ENCODE peak calls at places on chromosomes 11 and 22, in four cellular contexts. One of them, this sample, is unnamed.

GRCh38 chr22:49067504-49067903 is 760.2 kb downstream of the BRD1 start:
- DNase-seq in spleen: no peak
- DNase-seq in transverse colon: no peak
- DNase-seq in breast epithelium: no peak
- DNase-seq in this sample: no peak

GRCh38 chr11:95230054-95231034 is 658 bp downstream of the SESN3 start:
- DNase-seq in transverse colon: peak
- DNase-seq in spleen: no peak
- DNase-seq in breast epithelium: peak
- DNase-seq in this sample: no peak

GRCh38 chr11:110003426-110003825 is 89.8 kb upstream of the ZC3H12C start:
- DNase-seq in transverse colon: peak
- DNase-seq in spleen: no peak
- DNase-seq in breast epithelium: no peak
- DNase-seq in this sample: no peak

GRCh38 chr11:123494195-123495050 is 64.4 kb downstream of the GRAMD1B start:
- DNase-seq in transverse colon: no peak
- DNase-seq in spleen: no peak
- DNase-seq in breast epithelium: no peak
- DNase-seq in this sample: no peak

GRCh38 chr11:28673687-28674431 is 565.7 kb downstream of the METTL15 start:
- DNase-seq in breast epithelium: no peak
- DNase-seq in spleen: no peak
- DNase-seq in transverse colon: no peak
- DNase-seq in this sample: no peak

GRCh38 chr11:78188809-78189724 is at the start of gene USP35:
- DNase-seq in transverse colon: no peak
- DNase-seq in spleen: peak
- DNase-seq in breast epithelium: no peak
- DNase-seq in this sample: no peak

GRCh38 chr22:49705216-49705600 is 122.5 kb downstream of the BRD1 start:
- DNase-seq in spleen: no peak
- DNase-seq in breast epithelium: no peak
- DNase-seq in transverse colon: no peak
- DNase-seq in this sample: no peak

GRCh38 chr11:1350086-1350725 is 39.5 kb upstream of the BRSK2 start:
- DNase-seq in transverse colon: no peak
- DNase-seq in spleen: peak
- DNase-seq in breast epithelium: no peak
- DNase-seq in this sample: no peak

GRCh38 chr11:10304495-10305261 is at the start of gene ADM:
- DNase-seq in transverse colon: peak
- DNase-seq in breast epithelium: peak
- DNase-seq in spleen: peak
- DNase-seq in this sample: no peak

GRCh38 chr11:119029340-119030028 is 1.2 kb downstream of the SLC37A4 start:
- DNase-seq in breast epithelium: no peak
- DNase-seq in transverse colon: peak
- DNase-seq in spleen: peak
- DNase-seq in this sample: no peak

GRCh38 chr11:100584201-100584600 is 102.9 kb upstream of the ARHGAP42 start:
- DNase-seq in transverse colon: no peak
- DNase-seq in breast epithelium: no peak
- DNase-seq in spleen: no peak
- DNase-seq in this sample: no peak

GRCh38 chr11:73141031-73141308 is 1.1 kb downstream of the FCHSD2 start:
- DNase-seq in transverse colon: no peak
- DNase-seq in spleen: peak
- DNase-seq in breast epithelium: no peak
- DNase-seq in this sample: no peak

GRCh38 chr11:65473275-65473860 is 25.5 kb upstream of the MALAT1 start:
- DNase-seq in transverse colon: no peak
- DNase-seq in breast epithelium: no peak
- DNase-seq in spleen: no peak
- DNase-seq in this sample: no peak

GRCh38 chr22:44431256-44431655 is 66.8 kb downstream of the RTL6 start:
- DNase-seq in spleen: peak
- DNase-seq in transverse colon: no peak
- DNase-seq in breast epithelium: no peak
- DNase-seq in this sample: no peak

GRCh38 chr11:121591405-121592033 is 138.8 kb upstream of the SORL1-AS1 start:
- DNase-seq in spleen: no peak
- DNase-seq in transverse colon: peak
- DNase-seq in breast epithelium: peak
- DNase-seq in this sample: no peak

GRCh38 chr11:118609380-118610219 is 2.2 kb downstream of the PHLDB1 start:
- DNase-seq in breast epithelium: no peak
- DNase-seq in transverse colon: no peak
- DNase-seq in spleen: peak
- DNase-seq in this sample: no peak

GRCh38 chr22:41834005-41834975 is 1.4 kb downstream of the SREBF2 start:
- DNase-seq in breast epithelium: no peak
- DNase-seq in transverse colon: no peak
- DNase-seq in spleen: no peak
- DNase-seq in this sample: no peak

GRCh38 chr11:10900686-10901415 is 43.0 kb upstream of the ZBED5 start:
- DNase-seq in transverse colon: no peak
- DNase-seq in breast epithelium: no peak
- DNase-seq in spleen: no peak
- DNase-seq in this sample: no peak

GRCh38 chr11:68436162-68436888 is 24.2 kb upstream of the PPP6R3 start:
- DNase-seq in spleen: no peak
- DNase-seq in transverse colon: no peak
- DNase-seq in breast epithelium: no peak
- DNase-seq in this sample: no peak

GRCh38 chr22:46376908-46377565 is 41.5 kb downstream of the TRMU start:
- DNase-seq in transverse colon: no peak
- DNase-seq in breast epithelium: no peak
- DNase-seq in spleen: no peak
- DNase-seq in this sample: no peak
- TF ChIP-seq POLR2AphosphoS5 in transverse colon: no peak
- TF ChIP-seq POLR2AphosphoS5 in breast epithelium: no peak
- TF ChIP-seq POLR2AphosphoS5 in spleen: no peak
- TF ChIP-seq POLR2AphosphoS5 in this sample: no peak

GRCh38 chr22:39231197-39231950 is 13.4 kb downstream of the PDGFB start:
- DNase-seq in spleen: no peak
- DNase-seq in transverse colon: no peak
- DNase-seq in breast epithelium: no peak
- DNase-seq in this sample: no peak

GRCh38 chr22:39232806-39233735 is 11.7 kb downstream of the PDGFB start:
- DNase-seq in breast epithelium: no peak
- DNase-seq in spleen: no peak
- DNase-seq in transverse colon: no peak
- DNase-seq in this sample: no peak

GRCh38 chr22:39230261-39231196 is 14.3 kb downstream of the PDGFB start:
- DNase-seq in breast epithelium: no peak
- DNase-seq in transverse colon: no peak
- DNase-seq in spleen: no peak
- DNase-seq in this sample: no peak

GRCh38 chr22:39233736-39234120 is 11.1 kb downstream of the PDGFB start:
- DNase-seq in breast epithelium: no peak
- DNase-seq in transverse colon: no peak
- DNase-seq in spleen: no peak
- DNase-seq in this sample: no peak

GRCh38 chr22:39232246-39232645 is 12.5 kb downstream of the PDGFB start:
- DNase-seq in spleen: no peak
- DNase-seq in breast epithelium: no peak
- DNase-seq in transverse colon: no peak
- DNase-seq in this sample: no peak
- TF ChIP-seq POLR2AphosphoS5 in spleen: no peak
- TF ChIP-seq POLR2AphosphoS5 in breast epithelium: no peak
- TF ChIP-seq POLR2AphosphoS5 in transverse colon: no peak
- TF ChIP-seq POLR2AphosphoS5 in this sample: no peak

GRCh38 chr11:45688472-45689033 is 23.1 kb upstream of the CHST1 start:
- DNase-seq in spleen: peak
- DNase-seq in breast epithelium: no peak
- DNase-seq in transverse colon: no peak
- DNase-seq in this sample: no peak
- TF ChIP-seq POLR2AphosphoS5 in spleen: no peak
- TF ChIP-seq POLR2AphosphoS5 in breast epithelium: no peak
- TF ChIP-seq POLR2AphosphoS5 in transverse colon: no peak
- TF ChIP-seq POLR2AphosphoS5 in this sample: no peak

GRCh38 chr11:6203327-6203726 is 2.0 kb upstream of the C11orf42 start:
- DNase-seq in spleen: no peak
- DNase-seq in breast epithelium: no peak
- DNase-seq in transverse colon: no peak
- DNase-seq in this sample: no peak

GRCh38 chr11:6199174-6199810 is at the start of gene OR52W1:
- DNase-seq in breast epithelium: no peak
- DNase-seq in spleen: peak
- DNase-seq in transverse colon: no peak
- DNase-seq in this sample: no peak

GRCh38 chr11:6202036-6202435 is 3.0 kb downstream of the OR52W1 start:
- DNase-seq in transverse colon: no peak
- DNase-seq in breast epithelium: no peak
- DNase-seq in spleen: no peak
- DNase-seq in this sample: no peak

GRCh38 chr11:6201486-6201885 is 2.5 kb downstream of the OR52W1 start:
- DNase-seq in breast epithelium: no peak
- DNase-seq in transverse colon: no peak
- DNase-seq in spleen: no peak
- DNase-seq in this sample: no peak

GRCh38 chr11:6200975-6201374 is 2.0 kb downstream of the OR52W1 start:
- DNase-seq in breast epithelium: no peak
- DNase-seq in transverse colon: peak
- DNase-seq in spleen: peak
- DNase-seq in this sample: no peak
- TF ChIP-seq POLR2AphosphoS5 in breast epithelium: no peak
- TF ChIP-seq POLR2AphosphoS5 in transverse colon: no peak
- TF ChIP-seq POLR2AphosphoS5 in spleen: no peak
- TF ChIP-seq POLR2AphosphoS5 in this sample: no peak

GRCh38 chr11:72083414-72083813 is 2.8 kb downstream of the LRRC51 start:
- DNase-seq in transverse colon: no peak
- DNase-seq in spleen: no peak
- DNase-seq in breast epithelium: no peak
- DNase-seq in this sample: no peak

GRCh38 chr11:72079776-72080325 is 491 bp downstream of the NUMA1 start:
- DNase-seq in transverse colon: peak
- DNase-seq in spleen: no peak
- DNase-seq in breast epithelium: no peak
- DNase-seq in this sample: no peak

GRCh38 chr11:72081184-72081644 is 564 bp downstream of the LRRC51 start:
- DNase-seq in transverse colon: no peak
- DNase-seq in spleen: no peak
- DNase-seq in breast epithelium: no peak
- DNase-seq in this sample: no peak

GRCh38 chr11:72080326-72081183 is at the start of the genes LRRC51 and NUMA1:
- DNase-seq in spleen: peak
- DNase-seq in transverse colon: peak
- DNase-seq in breast epithelium: peak
- DNase-seq in this sample: peak

DNA sequence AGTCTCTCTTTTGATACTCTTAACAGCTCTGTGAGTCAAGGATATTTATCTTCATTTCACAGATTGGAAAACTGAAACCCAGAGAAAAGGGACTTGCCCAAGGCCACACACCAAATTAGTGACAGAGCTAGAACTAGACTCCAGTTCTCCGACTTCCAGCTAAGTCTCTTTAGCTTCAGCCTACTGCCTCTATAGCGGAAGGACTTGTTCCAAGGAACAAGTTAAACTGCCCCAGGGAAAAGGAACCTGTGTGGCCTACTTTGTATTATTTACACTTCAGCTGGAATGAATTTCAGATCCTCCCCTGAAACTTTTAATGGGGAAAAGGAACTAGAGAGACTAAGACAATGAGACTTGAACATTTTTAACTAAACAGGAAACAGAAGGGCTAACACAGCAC is 1.2 kb downstream of the LRRC51 start:
- DNase-seq in spleen: no peak
- DNase-seq in breast epithelium: no peak
- DNase-seq in transverse colon: no peak
- DNase-seq in this sample: no peak
- TF ChIP-seq POLR2AphosphoS5 in spleen: no peak
- TF ChIP-seq POLR2AphosphoS5 in breast epithelium: no peak
- TF ChIP-seq POLR2AphosphoS5 in transverse colon: no peak
- TF ChIP-seq POLR2AphosphoS5 in this sample: no peak

DNA sequence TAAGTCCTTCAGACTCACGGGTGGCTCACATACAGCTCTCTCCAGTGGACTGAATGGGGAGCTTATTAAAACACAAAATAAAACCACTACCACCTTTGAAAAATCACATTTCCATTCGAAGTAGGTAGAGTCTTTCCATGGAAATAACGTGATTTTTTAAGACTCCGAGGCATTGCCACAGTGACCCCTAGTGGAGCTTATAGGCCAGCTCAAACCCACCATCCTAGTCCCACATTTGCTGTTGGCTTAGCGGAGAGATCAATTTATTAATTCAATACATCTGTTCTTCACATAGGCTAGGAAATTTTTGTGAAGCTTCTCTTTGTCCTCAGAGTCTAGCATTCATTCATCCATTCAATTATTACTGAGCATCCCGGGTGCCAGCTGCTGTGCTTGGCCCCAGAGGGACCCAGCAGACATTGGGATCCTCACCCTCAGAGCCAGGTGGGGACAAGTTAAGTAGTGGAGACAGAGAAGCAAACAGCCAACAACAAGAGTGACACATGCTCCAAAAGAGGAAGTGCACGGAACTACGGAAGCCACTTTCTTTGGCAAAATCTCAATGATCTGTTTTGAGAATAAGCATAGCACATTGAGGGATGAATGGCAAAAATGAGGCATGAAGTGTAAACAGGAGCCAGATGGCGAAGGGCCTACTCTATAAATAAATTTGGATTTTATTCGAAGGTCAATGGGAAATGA is 10.2 kb upstream of the P4HA3 start:
- DNase-seq in spleen: no peak
- DNase-seq in transverse colon: no peak
- DNase-seq in breast epithelium: no peak
- DNase-seq in this sample: no peak
- TF ChIP-seq POLR2AphosphoS5 in spleen: no peak
- TF ChIP-seq POLR2AphosphoS5 in transverse colon: no peak
- TF ChIP-seq POLR2AphosphoS5 in breast epithelium: no peak
- TF ChIP-seq POLR2AphosphoS5 in this sample: no peak